ENCODE peak calls at places on chromosome 9, in seven cellular contexts. M, G, X, O, H, P and W are unnamed samples. For H3K36me3, the result is how much of the 10 kb centered on the place peaks cover.

GRCh38 chr9:136734837-136735496 is 7.8 kb downstream of the LCN10 start:
- DNase-seq in M (no peak), G (no peak), X (no peak), O (no peak), H (no peak), P (no peak), W (no peak)

GRCh38 chr9:18596920-18597319 is 123.0 kb downstream of the ADAMTSL1 start:
- DNase-seq in M (no peak), G (no peak), X (no peak), O (no peak), H (no peak), P (no peak), W (no peak)

GRCh38 chr9:126682928-126683697 is 69.4 kb downstream of the LMX1B start:
- DNase-seq in M (no peak), G (no peak), X (peak), O (no peak), H (no peak), P (no peak), W (no peak)

GRCh38 chr9:93223241-93224180 is 39.6 kb downstream of the WNK2 start:
- DNase-seq in M (no peak), G (no peak), X (no peak), O (no peak), H (no peak), P (no peak), W (no peak)

GRCh38 chr9:132994410-132995120 is 16.1 kb downstream of the GFI1B start:
- DNase-seq in M (no peak), G (no peak), X (no peak), O (no peak), H (no peak), P (no peak), W (no peak)

GRCh38 chr9:71854811-71855210 is 56.2 kb downstream of the ABHD17B start:
- DNase-seq in M (no peak), G (no peak), X (no peak), O (no peak), H (no peak), P (no peak), W (no peak)

GRCh38 chr9:69590241-69590640 is 81.9 kb downstream of the APBA1 start:
- DNase-seq in M (no peak), G (no peak), X (no peak), O (no peak), H (no peak), P (no peak), W (no peak)

GRCh38 chr9:115630126-115630840 is 512.3 kb upstream of the TNC start:
- DNase-seq in M (no peak), G (no peak), X (no peak), O (no peak), H (no peak), P (no peak), W (no peak)

GRCh38 chr9:113343732-113344231 is 3.7 kb upstream of the WDR31 start:
- DNase-seq in M (no peak), G (no peak), X (peak), O (peak), H (peak), P (peak), W (peak)

GRCh38 chr9:76687861-76688374 is 76.3 kb upstream of the PCA3 start:
- DNase-seq in M (no peak), G (no peak), X (no peak), O (no peak), H (no peak), P (no peak), W (no peak)

GRCh38 chr9:132078369-132079356 is 1.0 kb downstream of the MED27 start:
- DNase-seq in M (no peak), G (no peak), X (peak), O (no peak), H (peak), P (peak), W (no peak)

GRCh38 chr9:92064711-92065110 is 50.5 kb downstream of the SPTLC1 start:
- DNase-seq in M (no peak), G (no peak), X (no peak), O (no peak), H (no peak), P (no peak), W (no peak)

GRCh38 chr9:89814340-89815040 is 209.7 kb downstream of the GADD45G start:
- DNase-seq in M (no peak), G (no peak), X (no peak), O (no peak), H (no peak), P (no peak), W (no peak)

GRCh38 chr9:79471577-79472543 is 99.9 kb upstream of the TLE4 start:
- DNase-seq in M (no peak), G (no peak), X (peak), O (no peak), H (peak), P (peak), W (peak)

GRCh38 chr9:83034587-83034986 is 28.4 kb downstream of the RASEF start:
- DNase-seq in M (no peak), G (no peak), X (no peak), O (no peak), H (no peak), P (no peak), W (no peak)

GRCh38 chr9:125376261-125377226 is 114.9 kb downstream of the GAPVD1 start:
- DNase-seq in M (no peak), G (no peak), X (no peak), O (no peak), H (no peak), P (no peak), W (no peak)

GRCh38 chr9:4970970-4971641 is 14.0 kb upstream of the JAK2 start:
- DNase-seq in M (no peak), G (peak), X (no peak), O (no peak), H (no peak), P (no peak), W (no peak)

GRCh38 chr9:6096821-6097220 is 81.4 kb upstream of the RANBP6 start:
- DNase-seq in M (no peak), G (no peak), X (no peak), O (no peak), H (no peak), P (no peak), W (no peak)

GRCh38 chr9:4167040-4167671 is 132.7 kb downstream of the GLIS3 start:
- DNase-seq in M (no peak), G (no peak), X (no peak), O (no peak), H (no peak), P (no peak), W (no peak)

GRCh38 chr9:121771851-121772599 is 120.6 kb downstream of the DAB2IP start:
- DNase-seq in M (no peak), G (no peak), X (peak), O (no peak), H (no peak), P (peak), W (no peak)

GRCh38 chr9:19511694-19512093 is 102.9 kb downstream of the ACER2 start:
- DNase-seq in M (no peak), G (no peak), X (no peak), O (no peak), H (no peak), P (no peak), W (no peak)

GRCh38 chr9:130689937-130690700 is 3.5 kb upstream of the EXOSC2 start:
- DNase-seq in M (no peak), G (peak), X (peak), O (peak), H (peak), P (peak), W (peak)

GRCh38 chr9:113775714-113776113 is 100.4 kb upstream of the ZNF618 start:
- DNase-seq in M (no peak), G (no peak), X (no peak), O (no peak), H (no peak), P (no peak), W (no peak)

GRCh38 chr9:8727191-8727590 is 927.6 kb upstream of the DMAC1 start:
- DNase-seq in M (no peak), G (no peak), X (no peak), O (no peak), H (no peak), P (no peak), W (no peak)

GRCh38 chr9:80678906-80679305 is 1010.4 kb downstream of the TLE1 start:
- DNase-seq in M (no peak), G (no peak), X (no peak), O (no peak), H (no peak), P (no peak), W (no peak)

GRCh38 chr9:124884376-124884775 is 22.4 kb downstream of the ARPC5L start:
- DNase-seq in M (no peak), G (no peak), X (no peak), O (no peak), H (no peak), P (no peak), W (no peak)

GRCh38 chr9:129840024-129840423 is 4.8 kb downstream of the USP20 start:
- DNase-seq in M (no peak), G (no peak), X (no peak), O (no peak), H (no peak), P (no peak), W (no peak)

GRCh38 chr9:21854594-21854993 is 52.2 kb downstream of the MTAP start:
- DNase-seq in M (no peak), G (no peak), X (no peak), O (peak), H (peak), P (no peak), W (no peak)

GRCh38 chr9:87671478-87671877 is 54.4 kb upstream of the CTSL start:
- DNase-seq in M (no peak), G (no peak), X (no peak), O (no peak), H (no peak), P (no peak), W (no peak)

GRCh38 chr9:85172001-85172978 is 502.8 kb downstream of the NTRK2 start:
- DNase-seq in M (no peak), G (no peak), X (no peak), O (no peak), H (no peak), P (no peak), W (peak)

GRCh38 chr9:77752566-77752965 is 104.4 kb upstream of the GNA14 start:
- DNase-seq in M (no peak), G (no peak), X (no peak), O (no peak), H (no peak), P (no peak), W (no peak)

GRCh38 chr9:77750981-77751340 is 102.8 kb upstream of the GNA14 start:
- DNase-seq in M (no peak), G (no peak), X (no peak), O (no peak), H (no peak), P (no peak), W (no peak)

GRCh38 chr9:77751341-77752091 is 103.4 kb upstream of the GNA14 start:
- DNase-seq in M (no peak), G (no peak), X (no peak), O (peak), H (no peak), P (no peak), W (peak)

GRCh38 chr9:77750284-77750683 is 102.2 kb upstream of the GNA14 start:
- DNase-seq in M (no peak), G (no peak), X (no peak), O (no peak), H (no peak), P (no peak), W (no peak)

GRCh38 chr9:77753183-77753582 is 105.1 kb upstream of the GNA14 start:
- DNase-seq in M (no peak), G (no peak), X (no peak), O (no peak), H (no peak), P (no peak), W (no peak)
- TF ChIP-seq EP300 in M (no peak), G (no peak), X (no peak), O (no peak), H (no peak), P (no peak), W (no peak)

GRCh38 chr9:27003406-27004147 is 1.9 kb downstream of the LRRC19 start:
- DNase-seq in M (no peak), G (no peak), X (no peak), O (no peak), H (no peak), P (no peak), W (no peak)

GRCh38 chr9:27005491-27005890 is at the start of gene LRRC19:
- DNase-seq in M (no peak), G (no peak), X (no peak), O (no peak), H (no peak), P (no peak), W (no peak)
- H3K36me3 ChIP-seq in M (under half), G (under half), X (under half), O (under half), H (under half), P (under half), W (under half)

DNA sequence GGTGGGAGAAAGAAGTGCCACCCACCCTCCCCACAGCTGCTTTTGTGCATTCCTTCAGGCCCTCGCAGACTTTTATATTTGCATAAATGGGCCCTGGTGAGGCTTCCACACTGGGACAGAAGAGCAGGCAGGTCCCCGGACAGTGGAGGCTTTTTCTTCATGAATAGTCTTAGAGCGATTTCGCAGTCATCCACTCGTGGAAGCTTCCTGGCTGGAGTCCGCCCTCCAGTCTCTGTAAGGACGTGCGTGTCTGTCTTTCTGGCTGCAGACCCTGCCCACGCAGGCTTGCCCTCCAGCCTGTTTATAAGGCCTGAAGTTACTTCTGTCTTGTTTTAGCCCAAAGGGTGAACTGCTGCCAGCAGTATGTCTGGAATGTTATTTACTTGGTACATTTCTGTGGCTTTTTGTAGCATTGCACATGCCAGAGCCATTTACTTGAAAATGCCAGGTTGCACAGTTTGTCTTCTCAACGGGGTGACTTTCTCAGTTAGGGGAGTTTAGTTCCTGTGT is 195.7 kb downstream of the AOPEP start:
- DNase-seq in M (no peak), G (no peak), X (peak), O (peak), H (peak), P (peak), W (peak)
- H3K27ac ChIP-seq in M (no peak), G (no peak), X (peak), O (peak), H (peak), P (peak), W (peak)

GRCh38 chr9:3045153-3045552 is 201.3 kb upstream of the PUM3 start:
- DNase-seq in M (no peak), G (no peak), X (no peak), O (no peak), H (no peak), P (no peak), W (no peak)
- TF ChIP-seq EP300 in M (no peak), G (no peak), X (no peak), O (no peak), H (no peak), P (no peak), W (no peak)

DNA sequence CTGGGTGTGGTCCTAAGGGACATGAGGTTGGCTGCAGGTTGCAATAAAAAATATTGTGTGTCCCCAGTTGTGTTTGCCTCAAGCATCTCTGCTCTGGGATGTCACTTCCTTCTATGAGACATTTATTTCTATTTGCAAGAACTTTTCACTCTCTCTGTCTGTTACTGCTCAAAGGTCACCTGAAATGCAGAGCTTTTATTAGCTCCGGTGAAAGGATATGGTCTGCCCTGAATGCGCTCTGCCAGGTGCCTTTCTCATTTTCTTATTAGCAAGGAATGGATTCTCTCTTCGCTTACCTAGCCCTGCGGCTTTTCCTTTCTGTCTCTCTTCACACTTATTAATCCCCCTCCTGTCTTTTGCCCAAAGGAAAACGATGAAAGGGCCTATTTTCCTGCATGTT is 526.1 kb downstream of the TMEM38B start:
- DNase-seq in M (no peak), G (no peak), X (no peak), O (no peak), H (no peak), P (no peak), W (no peak)
- H3K36me3 ChIP-seq in M (under half), G (under half), X (under half), O (under half), H (under half), P (under half), W (under half)

GRCh38 chr9:109109962-109110325 is 9.8 kb downstream of the TMEM245 start:
- DNase-seq in M (no peak), G (no peak), X (no peak), O (peak), H (no peak), P (no peak), W (no peak)

GRCh38 chr9:109107402-109108240 is 12.1 kb downstream of the TMEM245 start:
- DNase-seq in M (no peak), G (no peak), X (no peak), O (peak), H (no peak), P (no peak), W (no peak)

GRCh38 chr9:109113239-109113638 is 6.5 kb downstream of the TMEM245 start:
- DNase-seq in M (no peak), G (no peak), X (no peak), O (no peak), H (no peak), P (no peak), W (no peak)

GRCh38 chr9:109108318-109108717 is 11.4 kb downstream of the TMEM245 start:
- DNase-seq in M (no peak), G (no peak), X (no peak), O (no peak), H (no peak), P (no peak), W (no peak)

GRCh38 chr9:109110326-109111014 is 9.3 kb downstream of the TMEM245 start:
- DNase-seq in M (no peak), G (no peak), X (no peak), O (no peak), H (no peak), P (no peak), W (no peak)
- H3K27ac ChIP-seq in M (no peak), G (peak), X (no peak), O (peak), H (peak), P (peak), W (peak)

GRCh38 chr9:734831-735511 is 106.5 kb upstream of the DMRT1 start:
- DNase-seq in M (no peak), G (no peak), X (peak), O (peak), H (peak), P (peak), W (no peak)
- TF ChIP-seq EP300 in M (no peak), G (no peak), X (no peak), O (no peak), H (peak), P (peak), W (peak)

DNA sequence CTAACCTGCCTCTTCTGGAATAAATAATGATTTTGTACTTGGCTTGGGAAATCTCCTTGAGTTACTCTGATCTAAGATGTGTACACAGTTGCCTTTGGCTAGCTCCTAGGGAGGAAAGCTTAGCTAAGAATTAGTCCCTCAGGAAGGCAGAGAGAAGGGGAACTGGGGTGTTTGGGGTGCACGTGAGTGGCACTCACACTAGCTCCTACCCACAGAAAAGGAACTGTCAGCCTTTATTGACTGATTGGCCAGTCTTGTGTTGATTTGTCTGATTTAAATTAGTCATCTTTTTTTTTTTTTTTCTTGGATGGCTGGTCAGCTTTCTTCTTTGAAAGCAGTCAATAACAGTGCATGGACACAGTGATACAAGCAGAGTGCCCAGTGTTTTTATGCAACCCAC is 107.7 kb downstream of the DMRT2 start:
- DNase-seq in M (no peak), G (no peak), X (no peak), O (no peak), H (no peak), P (no peak), W (no peak)
- H3K36me3 ChIP-seq in M (under half), G (under half), X (under half), O (under half), H (under half), P (under half), W (under half)

GRCh38 chr9:68427216-68427994 is 71.0 kb downstream of the PGM5 start:
- DNase-seq in M (no peak), G (no peak), X (no peak), O (no peak), H (no peak), P (no peak), W (no peak)

GRCh38 chr9:68431307-68431706 is 74.9 kb downstream of the PGM5 start:
- DNase-seq in M (no peak), G (no peak), X (no peak), O (no peak), H (no peak), P (no peak), W (no peak)

GRCh38 chr9:68426755-68427154 is 70.3 kb downstream of the PGM5 start:
- DNase-seq in M (no peak), G (no peak), X (no peak), O (no peak), H (no peak), P (no peak), W (no peak)
- H3K27ac ChIP-seq in M (no peak), G (no peak), X (no peak), O (no peak), H (no peak), P (peak), W (no peak)

GRCh38 chr9:119726035-119726434 is 356.8 kb upstream of the BRINP1 start:
- DNase-seq in M (no peak), G (no peak), X (no peak), O (no peak), H (no peak), P (no peak), W (no peak)
- TF ChIP-seq EP300 in M (no peak), G (no peak), X (no peak), O (no peak), H (no peak), P (no peak), W (no peak)